ENCODE peak calls at places on chromosomes 4 and X, in seven cellular contexts. I, W, V, A, U, E and K are unnamed samples.

GRCh38 chrX:114959729-114960128 is 57.7 kb downstream of the IL13RA2 start:
- DNase-seq in I (peak; percentile 22), W (no peak), V (no peak), A (no peak), U (no peak), E (peak; percentile 3), K (peak; percentile 27)

GRCh38 chr4:63922146-63922545 is 487.1 kb downstream of the TECRL start:
- DNase-seq in I (no peak), W (peak; percentile 57), V (no peak), A (no peak), U (no peak), E (no peak), K (no peak)

GRCh38 chrX:41332408-41332987 is 1.5 kb upstream of the DDX3X start:
- DNase-seq in I (peak; percentile 44), W (peak; percentile 55), V (no peak), A (no peak), U (no peak), E (no peak), K (peak; percentile 48)

GRCh38 chrX:101079736-101080135 is 1.1 kb downstream of the TMEM35A start:
- DNase-seq in I (no peak), W (no peak), V (no peak), A (no peak), U (no peak), E (no peak), K (no peak)

GRCh38 chrX:71254092-71254941 is at the start of gene ZMYM3:
- DNase-seq in I (peak; percentile 76), W (peak; percentile 94), V (peak; percentile 85), A (no peak), U (peak; percentile 74), E (peak; percentile 88), K (peak; percentile 77)

GRCh38 chr4:145937990-145938611 is 522 bp downstream of the ZNF827 start:
- DNase-seq in I (peak; percentile 27), W (peak; percentile 92), V (no peak), A (no peak), U (peak; percentile 36), E (peak; percentile 59), K (peak; percentile 26)

GRCh38 chr4:7747556-7747955 is 192.1 kb downstream of the AFAP1 start:
- DNase-seq in I (no peak), W (no peak), V (no peak), A (no peak), U (no peak), E (no peak), K (no peak)

GRCh38 chr4:82380344-82380743 is 6.6 kb upstream of the HNRNPD start:
- DNase-seq in I (no peak), W (no peak), V (no peak), A (no peak), U (no peak), E (no peak), K (no peak)

GRCh38 chrX:94961730-94962129 is 1287.7 kb downstream of the FAM133A start:
- DNase-seq in I (no peak), W (peak; percentile 10), V (no peak), A (no peak), U (no peak), E (no peak), K (peak; percentile 10)

GRCh38 chr4:20464381-20464780 is 212.7 kb downstream of the SLIT2 start:
- DNase-seq in I (peak; percentile 77), W (no peak), V (no peak), A (no peak), U (no peak), E (peak; percentile 15), K (peak; percentile 21)

GRCh38 chr4:120085705-120086104 is 19.1 kb upstream of the MAD2L1 start:
- DNase-seq in I (peak; percentile 86), W (peak; percentile 9), V (no peak), A (no peak), U (no peak), E (peak; percentile 65), K (no peak)

GRCh38 chr4:16524379-16524778 is 298.1 kb upstream of the TAPT1 start:
- DNase-seq in I (no peak), W (no peak), V (no peak), A (no peak), U (no peak), E (no peak), K (no peak)

GRCh38 chr4:81913427-81913878 is 441.7 kb upstream of the RASGEF1B start:
- DNase-seq in I (peak; percentile 31), W (peak; percentile 94), V (peak; percentile 86), A (peak; percentile 54), U (peak; percentile 71), E (peak; percentile 10), K (peak; percentile 82)

GRCh38 chrX:17553451-17553850 is 178.5 kb downstream of the NHS start:
- DNase-seq in I (peak; percentile 70), W (peak; percentile 36), V (peak; percentile 59), A (no peak), U (no peak), E (peak; percentile 4), K (no peak)

GRCh38 chrX:92209936-92210335 is 430.8 kb downstream of the PCDH11X start:
- DNase-seq in I (no peak), W (no peak), V (peak; percentile 22), A (no peak), U (no peak), E (no peak), K (no peak)

GRCh38 chr4:156182269-156182668 is 228.6 kb upstream of the CTSO start:
- DNase-seq in I (no peak), W (no peak), V (no peak), A (no peak), U (no peak), E (no peak), K (no peak)

GRCh38 chrX:18994713-18995112 is 10.8 kb upstream of the PHKA2 start:
- DNase-seq in I (peak; percentile 90), W (no peak), V (no peak), A (no peak), U (no peak), E (peak; percentile 77), K (peak; percentile 65)

GRCh38 chr4:8200302-8200975 is 1.3 kb downstream of the SH3TC1 start:
- DNase-seq in I (peak; percentile 31), W (no peak), V (no peak), A (no peak), U (no peak), E (peak; percentile 28), K (peak; percentile 78)

GRCh38 chrX:12701625-12702024 is 89.6 kb upstream of the PRPS2 start:
- DNase-seq in I (peak; percentile 68), W (peak; percentile 66), V (peak; percentile 53), A (peak; percentile 9), U (peak; percentile 23), E (peak; percentile 35), K (peak; percentile 51)

GRCh38 chr4:14167876-14168510 is 540.5 kb upstream of the BOD1L1 start:
- DNase-seq in I (peak; percentile 45), W (no peak), V (no peak), A (no peak), U (no peak), E (no peak), K (peak; percentile 62)

GRCh38 chr4:7256989-7257810 is 64.9 kb downstream of the SORCS2 start:
- DNase-seq in I (no peak), W (no peak), V (no peak), A (no peak), U (no peak), E (no peak), K (no peak)

GRCh38 chrX:66632986-66633385 is 5.9 kb downstream of the EDA2R start:
- DNase-seq in I (peak; percentile 35), W (no peak), V (no peak), A (no peak), U (no peak), E (no peak), K (no peak)
- H3K23ac ChIP-seq in I (no peak overlapping the region), W (no peak overlapping the region), V (no peak overlapping the region), A (no peak overlapping the region), U (no peak overlapping the region), E (no peak overlapping the region), K (no peak overlapping the region)

DNA sequence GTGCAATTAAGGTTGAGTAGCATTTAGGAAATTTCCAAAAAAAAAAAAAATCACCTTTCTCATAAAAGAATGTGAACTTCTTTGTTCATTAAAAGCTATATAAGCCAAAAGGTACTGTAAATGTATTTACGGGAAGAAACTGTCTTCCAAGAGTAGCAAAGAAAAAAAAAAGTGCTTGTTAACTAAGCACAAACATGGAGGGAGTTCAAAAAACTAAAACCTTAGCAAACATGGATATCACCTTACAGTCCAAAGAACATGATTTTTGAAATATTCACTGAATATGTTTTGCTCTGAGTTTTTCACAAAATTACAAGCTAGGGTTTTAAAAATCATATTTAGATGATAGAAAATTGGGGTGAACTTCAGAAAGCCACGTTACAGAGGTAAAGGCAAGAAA is 217.5 kb downstream of the ADAMTS3 start:
- DNase-seq in I (no peak), W (no peak), V (no peak), A (no peak), U (no peak), E (no peak), K (no peak)
- H3K23ac ChIP-seq in I (no peak overlapping the region), W (no peak overlapping the region), V (no peak overlapping the region), A (no peak overlapping the region), U (no peak overlapping the region), E (no peak overlapping the region), K (no peak overlapping the region)

DNA sequence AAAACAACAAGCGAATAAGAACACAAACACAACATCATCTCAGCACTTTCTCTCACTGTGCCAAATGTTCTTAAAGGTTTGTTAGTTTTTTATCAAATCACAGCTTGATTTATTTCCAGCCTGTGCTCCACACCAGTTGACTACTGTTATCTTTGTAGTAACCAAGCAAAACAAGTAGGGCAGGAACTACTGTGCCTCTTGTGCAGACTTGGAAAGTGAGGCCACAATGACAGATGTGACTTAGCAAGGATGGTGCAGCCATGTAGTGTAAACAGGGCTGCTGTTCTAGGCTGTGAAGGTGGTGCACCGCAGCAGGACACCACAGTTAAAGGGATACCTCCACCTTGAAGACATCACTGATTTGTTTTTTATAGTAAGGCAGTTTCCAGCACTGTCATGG is 170.0 kb downstream of the IL1RAPL1 start:
- DNase-seq in I (no peak), W (no peak), V (no peak), A (no peak), U (no peak), E (no peak), K (no peak)
- H3K23ac ChIP-seq in I (no peak overlapping the region), W (no peak overlapping the region), V (no peak overlapping the region), A (no peak overlapping the region), U (no peak overlapping the region), E (no peak overlapping the region), K (no peak overlapping the region)

DNA sequence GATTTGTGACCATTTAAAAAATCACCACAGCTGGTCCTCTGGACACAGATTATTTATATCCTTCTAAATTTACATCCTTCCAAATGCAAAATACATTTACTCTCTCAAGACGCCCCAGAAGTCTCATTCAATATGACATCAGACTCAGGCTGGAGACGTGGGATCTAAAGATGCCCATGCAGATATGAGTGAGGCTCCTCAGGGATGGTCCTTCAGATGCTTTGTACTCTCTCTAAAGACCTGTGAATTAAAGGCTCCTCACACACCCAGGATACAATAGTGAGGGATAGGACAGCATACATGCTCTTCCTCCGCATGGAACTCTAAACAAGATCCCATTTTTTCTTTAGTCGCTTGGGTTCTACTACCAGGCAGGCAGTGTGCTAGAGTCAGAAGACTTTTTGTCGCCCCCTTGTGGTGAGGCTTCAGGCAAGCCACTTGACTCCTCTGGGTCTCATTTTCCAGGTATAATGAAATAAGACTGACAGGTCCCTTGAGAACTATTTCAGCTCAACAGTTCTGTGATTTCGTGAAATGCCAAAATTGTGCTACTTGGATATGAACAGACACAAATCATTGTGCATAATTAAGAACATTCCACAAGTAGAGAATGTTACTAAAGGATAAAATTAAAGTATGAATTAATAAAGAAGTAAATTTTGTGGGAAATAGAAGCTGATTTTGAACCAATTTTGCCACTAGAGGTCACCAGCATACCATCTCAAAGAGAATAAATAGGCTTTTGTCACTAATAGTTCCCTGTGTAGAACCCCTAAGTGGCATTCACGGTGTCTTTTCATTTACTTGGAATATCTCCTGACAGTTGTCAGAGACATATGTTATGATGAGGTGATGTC is 13.6 kb upstream of the SCOC start:
- DNase-seq in I (peak; percentile 81), W (peak; percentile 93), V (peak; percentile 85), A (peak; percentile 47), U (peak; percentile 83), E (peak; percentile 77), K (peak; percentile 96)
- H3K23ac ChIP-seq in I (no peak overlapping the region), W (no peak overlapping the region), V (no peak overlapping the region), A (no peak overlapping the region), U (no peak overlapping the region), E (no peak overlapping the region), K (no peak overlapping the region)

GRCh38 chrX:130893356-130894085 is 9.5 kb downstream of the ENOX2 start:
- DNase-seq in I (peak; percentile 8), W (no peak), V (no peak), A (no peak), U (no peak), E (peak; percentile 28), K (no peak)
- H3K23ac ChIP-seq in I (no peak overlapping the region), W (no peak overlapping the region), V (no peak overlapping the region), A (no peak overlapping the region), U (no peak overlapping the region), E (no peak overlapping the region), K (no peak overlapping the region)